ENCODE peak calls at places on chromosome 4, in five cellular contexts. Q, D, C, M and T are unnamed samples.

GRCh38 chr4:65508169-65508568 is 162.1 kb downstream of the EPHA5 start:
- DNase-seq in M (no peak), D (no peak), C (no peak), Q (no peak), T (no peak)

GRCh38 chr4:88672987-88673386 is 24.6 kb downstream of the NAP1L5 start:
- DNase-seq in M (no peak), D (peak), C (peak), Q (no peak), T (no peak)

GRCh38 chr4:22389240-22389871 is 126.5 kb downstream of the ADGRA3 start:
- DNase-seq in C (peak), Q (no peak), D (no peak), M (no peak), T (peak)

GRCh38 chr4:5734841-5735240 is 23.8 kb downstream of the EVC start:
- DNase-seq in M (no peak), D (no peak), Q (no peak), C (no peak), T (no peak)

GRCh38 chr4:8547108-8547911 is 32.9 kb upstream of the GPR78 start:
- DNase-seq in C (no peak), Q (no peak), D (no peak), M (no peak), T (no peak)

GRCh38 chr4:38387348-38387747 is 276.7 kb upstream of the KLF3 start:
- DNase-seq in M (no peak), Q (no peak), D (no peak), C (no peak), T (no peak)

GRCh38 chr4:26420903-26421302 is 69.4 kb downstream of the CCKAR start:
- DNase-seq in C (peak), M (no peak), Q (no peak), D (no peak), T (no peak)

GRCh38 chr4:1207603-1208265 is 35.4 kb upstream of the SPON2 start:
- DNase-seq in M (peak), D (no peak), Q (no peak), C (peak), T (no peak)

GRCh38 chr4:3226467-3226866 is 22.5 kb upstream of the MSANTD1 start:
- DNase-seq in D (no peak), C (no peak), M (peak), Q (no peak), T (peak)

GRCh38 chr4:87049508-87049907 is 114.7 kb downstream of the AFF1 start:
- DNase-seq in D (no peak), C (peak), M (peak), Q (no peak), T (no peak)

GRCh38 chr4:40722576-40723161 is 27.1 kb upstream of the NSUN7 start:
- DNase-seq in M (no peak), D (peak), Q (no peak), C (no peak), T (peak)

GRCh38 chr4:2714071-2714770 is 41.9 kb downstream of the TNIP2 start:
- DNase-seq in Q (peak), D (peak), C (no peak), M (no peak), T (no peak)

GRCh38 chr4:128427832-128428366 is 140.3 kb upstream of the PGRMC2 start:
- DNase-seq in Q (no peak), D (no peak), C (no peak), M (no peak), T (peak)

GRCh38 chr4:118351851-118352827 is 664 bp downstream of the PRSS12 start:
- DNase-seq in C (no peak), Q (no peak), D (no peak), M (peak), T (no peak)

GRCh38 chr4:37999000-37999745 is 39.0 kb downstream of the PTTG2 start:
- DNase-seq in C (no peak), D (no peak), Q (no peak), M (no peak), T (no peak)

GRCh38 chr4:37223732-37224131 is 20.8 kb upstream of the NWD2 start:
- DNase-seq in Q (no peak), M (no peak), C (no peak), D (no peak), T (no peak)

GRCh38 chr4:8940792-8941491 is 69.3 kb upstream of the HMX1 start:
- DNase-seq in M (no peak), C (no peak), D (no peak), Q (no peak), T (no peak)

GRCh38 chr4:159435561-159436023 is 332.7 kb downstream of the RAPGEF2 start:
- DNase-seq in Q (no peak), M (no peak), C (no peak), D (no peak), T (no peak)

GRCh38 chr4:8201341-8201781 is 2.3 kb downstream of the SH3TC1 start:
- DNase-seq in D (no peak), Q (no peak), M (peak), C (no peak), T (peak)

GRCh38 chr4:132809298-132810032 is 339.6 kb upstream of the PCDH10 start:
- DNase-seq in D (no peak), Q (no peak), C (no peak), M (no peak), T (no peak)

GRCh38 chr4:173005912-173006633 is 162.5 kb upstream of the GALNT7 start:
- DNase-seq in C (no peak), D (no peak), Q (no peak), M (no peak), T (no peak)

GRCh38 chr4:17092990-17093880 is 194.8 kb upstream of the LDB2 start:
- DNase-seq in D (no peak), C (no peak), M (no peak), Q (no peak), T (no peak)

GRCh38 chr4:9979101-9979815 is 42.0 kb downstream of the SLC2A9 start:
- DNase-seq in D (no peak), Q (no peak), C (no peak), M (no peak), T (no peak)

GRCh38 chr4:152951348-152951747 is 15.2 kb downstream of the FHDC1 start:
- DNase-seq in M (no peak), D (no peak), C (no peak), Q (no peak), T (no peak)

GRCh38 chr4:168863719-168864632 is 146.1 kb downstream of the CBR4 start:
- DNase-seq in C (no peak), Q (no peak), D (no peak), M (no peak), T (no peak)

GRCh38 chr4:55321707-55322264 is 24.3 kb upstream of the SRD5A3 start:
- DNase-seq in C (peak), D (peak), Q (no peak), M (no peak), T (peak)